ENCODE peak calls at places on chromosomes 16 and 17, in eight cellular contexts. One of them, this sample, is unnamed.

GRCh38 chr17:35536664-35537160 is 766 bp downstream of the SLFN12L start:
- DNase-seq in nephron progenitor cell: no peak
- DNase-seq in testis: no peak
- DNase-seq in cardiac septum: no peak
- DNase-seq in foreskin melanocyte: no peak
- DNase-seq in activated CD8-positive, alpha-beta T cell treated with anti-CD3 and anti-CD28 coated beads, Interleukin-2, amount 10 ng/mL, durations not matched to agents 7 days and 5 days: peak
- DNase-seq in Peyer's patch: no peak
- DNase-seq in HTR-8/SVneo: no peak
- DNase-seq in this sample: no peak

GRCh38 chr16:53837421-53837820 is 133.5 kb downstream of the FTO start:
- DNase-seq in nephron progenitor cell: no peak
- DNase-seq in testis: no peak
- DNase-seq in cardiac septum: no peak
- DNase-seq in foreskin melanocyte: no peak
- DNase-seq in activated CD8-positive, alpha-beta T cell treated with anti-CD3 and anti-CD28 coated beads, Interleukin-2, amount 10 ng/mL, durations not matched to agents 7 days and 5 days: no peak
- DNase-seq in Peyer's patch: no peak
- DNase-seq in HTR-8/SVneo: no peak
- DNase-seq in this sample: no peak

GRCh38 chr17:61833536-61834203 is 29.7 kb downstream of the BRIP1 start:
- DNase-seq in nephron progenitor cell: no peak
- DNase-seq in testis: no peak
- DNase-seq in cardiac septum: no peak
- DNase-seq in foreskin melanocyte: peak
- DNase-seq in activated CD8-positive, alpha-beta T cell treated with anti-CD3 and anti-CD28 coated beads, Interleukin-2, amount 10 ng/mL, durations not matched to agents 7 days and 5 days: no peak
- DNase-seq in Peyer's patch: no peak
- DNase-seq in HTR-8/SVneo: peak
- DNase-seq in this sample: no peak

GRCh38 chr16:57069053-57069452 is 23.3 kb upstream of the CPNE2 start:
- DNase-seq in nephron progenitor cell: no peak
- DNase-seq in testis: no peak
- DNase-seq in cardiac septum: no peak
- DNase-seq in foreskin melanocyte: no peak
- DNase-seq in activated CD8-positive, alpha-beta T cell treated with anti-CD3 and anti-CD28 coated beads, Interleukin-2, amount 10 ng/mL, durations not matched to agents 7 days and 5 days: no peak
- DNase-seq in Peyer's patch: no peak
- DNase-seq in HTR-8/SVneo: no peak
- DNase-seq in this sample: no peak

GRCh38 chr17:82320140-82320840 is 2.9 kb upstream of the CD7 start:
- DNase-seq in nephron progenitor cell: no peak
- DNase-seq in testis: no peak
- DNase-seq in cardiac septum: no peak
- DNase-seq in foreskin melanocyte: no peak
- DNase-seq in activated CD8-positive, alpha-beta T cell treated with anti-CD3 and anti-CD28 coated beads, Interleukin-2, amount 10 ng/mL, durations not matched to agents 7 days and 5 days: no peak
- DNase-seq in Peyer's patch: no peak
- DNase-seq in HTR-8/SVneo: no peak
- DNase-seq in this sample: no peak

GRCh38 chr17:6969323-6969726 is 26.5 kb upstream of the ALOX12 start:
- DNase-seq in nephron progenitor cell: no peak
- DNase-seq in testis: no peak
- DNase-seq in cardiac septum: no peak
- DNase-seq in foreskin melanocyte: no peak
- DNase-seq in activated CD8-positive, alpha-beta T cell treated with anti-CD3 and anti-CD28 coated beads, Interleukin-2, amount 10 ng/mL, durations not matched to agents 7 days and 5 days: no peak
- DNase-seq in Peyer's patch: no peak
- DNase-seq in HTR-8/SVneo: no peak
- DNase-seq in this sample: no peak

GRCh38 chr16:10787304-10787703 is 31.3 kb downstream of the TVP23A start:
- DNase-seq in nephron progenitor cell: no peak
- DNase-seq in testis: no peak
- DNase-seq in cardiac septum: no peak
- DNase-seq in foreskin melanocyte: no peak
- DNase-seq in activated CD8-positive, alpha-beta T cell treated with anti-CD3 and anti-CD28 coated beads, Interleukin-2, amount 10 ng/mL, durations not matched to agents 7 days and 5 days: no peak
- DNase-seq in Peyer's patch: no peak
- DNase-seq in HTR-8/SVneo: no peak
- DNase-seq in this sample: no peak

GRCh38 chr16:48592839-48593429 is 17.0 kb downstream of the N4BP1 start:
- DNase-seq in nephron progenitor cell: no peak
- DNase-seq in testis: no peak
- DNase-seq in cardiac septum: no peak
- DNase-seq in foreskin melanocyte: peak
- DNase-seq in activated CD8-positive, alpha-beta T cell treated with anti-CD3 and anti-CD28 coated beads, Interleukin-2, amount 10 ng/mL, durations not matched to agents 7 days and 5 days: no peak
- DNase-seq in Peyer's patch: no peak
- DNase-seq in HTR-8/SVneo: no peak
- DNase-seq in this sample: no peak

GRCh38 chr17:29569245-29569950 is 897 bp downstream of the TP53I13 start:
- DNase-seq in nephron progenitor cell: peak
- DNase-seq in testis: no peak
- DNase-seq in cardiac septum: no peak
- DNase-seq in foreskin melanocyte: no peak
- DNase-seq in activated CD8-positive, alpha-beta T cell treated with anti-CD3 and anti-CD28 coated beads, Interleukin-2, amount 10 ng/mL, durations not matched to agents 7 days and 5 days: no peak
- DNase-seq in Peyer's patch: peak
- DNase-seq in HTR-8/SVneo: no peak
- DNase-seq in this sample: peak

GRCh38 chr16:72666267-72666666 is 381.7 kb downstream of the ZFHX3 start:
- DNase-seq in nephron progenitor cell: no peak
- DNase-seq in testis: no peak
- DNase-seq in cardiac septum: no peak
- DNase-seq in foreskin melanocyte: no peak
- DNase-seq in activated CD8-positive, alpha-beta T cell treated with anti-CD3 and anti-CD28 coated beads, Interleukin-2, amount 10 ng/mL, durations not matched to agents 7 days and 5 days: no peak
- DNase-seq in Peyer's patch: no peak
- DNase-seq in HTR-8/SVneo: no peak
- DNase-seq in this sample: no peak

GRCh38 chr17:38800237-38800760 is 943 bp upstream of the PIP4K2B start:
- DNase-seq in nephron progenitor cell: no peak
- DNase-seq in testis: no peak
- DNase-seq in cardiac septum: no peak
- DNase-seq in foreskin melanocyte: no peak
- DNase-seq in activated CD8-positive, alpha-beta T cell treated with anti-CD3 and anti-CD28 coated beads, Interleukin-2, amount 10 ng/mL, durations not matched to agents 7 days and 5 days: no peak
- DNase-seq in Peyer's patch: no peak
- DNase-seq in HTR-8/SVneo: no peak
- DNase-seq in this sample: no peak

GRCh38 chr17:29010586-29010985 is 4.8 kb upstream of the SEZ6 start:
- DNase-seq in nephron progenitor cell: no peak
- DNase-seq in testis: no peak
- DNase-seq in cardiac septum: no peak
- DNase-seq in foreskin melanocyte: no peak
- DNase-seq in activated CD8-positive, alpha-beta T cell treated with anti-CD3 and anti-CD28 coated beads, Interleukin-2, amount 10 ng/mL, durations not matched to agents 7 days and 5 days: no peak
- DNase-seq in Peyer's patch: no peak
- DNase-seq in HTR-8/SVneo: no peak
- DNase-seq in this sample: no peak

GRCh38 chr17:30415491-30415890 is 36.8 kb downstream of the CPD start:
- DNase-seq in nephron progenitor cell: no peak
- DNase-seq in testis: no peak
- DNase-seq in cardiac septum: no peak
- DNase-seq in foreskin melanocyte: no peak
- DNase-seq in activated CD8-positive, alpha-beta T cell treated with anti-CD3 and anti-CD28 coated beads, Interleukin-2, amount 10 ng/mL, durations not matched to agents 7 days and 5 days: no peak
- DNase-seq in Peyer's patch: no peak
- DNase-seq in HTR-8/SVneo: no peak
- DNase-seq in this sample: no peak

GRCh38 chr17:74807925-74808324 is 31.8 kb upstream of the NAT9 start:
- DNase-seq in nephron progenitor cell: no peak
- DNase-seq in testis: no peak
- DNase-seq in cardiac septum: no peak
- DNase-seq in foreskin melanocyte: no peak
- DNase-seq in activated CD8-positive, alpha-beta T cell treated with anti-CD3 and anti-CD28 coated beads, Interleukin-2, amount 10 ng/mL, durations not matched to agents 7 days and 5 days: no peak
- DNase-seq in Peyer's patch: no peak
- DNase-seq in HTR-8/SVneo: no peak
- DNase-seq in this sample: no peak

GRCh38 chr16:89051521-89052166 is 42.0 kb upstream of the ACSF3 start:
- DNase-seq in nephron progenitor cell: peak
- DNase-seq in testis: no peak
- DNase-seq in cardiac septum: no peak
- DNase-seq in foreskin melanocyte: no peak
- DNase-seq in activated CD8-positive, alpha-beta T cell treated with anti-CD3 and anti-CD28 coated beads, Interleukin-2, amount 10 ng/mL, durations not matched to agents 7 days and 5 days: no peak
- DNase-seq in Peyer's patch: no peak
- DNase-seq in HTR-8/SVneo: no peak
- DNase-seq in this sample: no peak

GRCh38 chr16:86519649-86520316 is 9.5 kb downstream of the FOXF1 start:
- DNase-seq in nephron progenitor cell: peak
- DNase-seq in testis: peak
- DNase-seq in cardiac septum: no peak
- DNase-seq in foreskin melanocyte: peak
- DNase-seq in activated CD8-positive, alpha-beta T cell treated with anti-CD3 and anti-CD28 coated beads, Interleukin-2, amount 10 ng/mL, durations not matched to agents 7 days and 5 days: peak
- DNase-seq in Peyer's patch: peak
- DNase-seq in HTR-8/SVneo: peak
- DNase-seq in this sample: no peak

GRCh38 chr17:59829217-59830006 is 63.3 kb downstream of the TUBD1 start:
- DNase-seq in nephron progenitor cell: no peak
- DNase-seq in testis: no peak
- DNase-seq in cardiac septum: no peak
- DNase-seq in foreskin melanocyte: peak
- DNase-seq in activated CD8-positive, alpha-beta T cell treated with anti-CD3 and anti-CD28 coated beads, Interleukin-2, amount 10 ng/mL, durations not matched to agents 7 days and 5 days: peak
- DNase-seq in Peyer's patch: peak
- DNase-seq in HTR-8/SVneo: peak
- DNase-seq in this sample: no peak

GRCh38 chr16:11916524-11917285 is 949 bp upstream of the GSPT1 start:
- DNase-seq in nephron progenitor cell: no peak
- DNase-seq in testis: no peak
- DNase-seq in cardiac septum: no peak
- DNase-seq in foreskin melanocyte: no peak
- DNase-seq in activated CD8-positive, alpha-beta T cell treated with anti-CD3 and anti-CD28 coated beads, Interleukin-2, amount 10 ng/mL, durations not matched to agents 7 days and 5 days: no peak
- DNase-seq in Peyer's patch: peak
- DNase-seq in HTR-8/SVneo: peak
- DNase-seq in this sample: peak

GRCh38 chr16:24839347-24839972 is 6.3 kb upstream of the SLC5A11 start:
- DNase-seq in nephron progenitor cell: no peak
- DNase-seq in testis: no peak
- DNase-seq in cardiac septum: no peak
- DNase-seq in foreskin melanocyte: no peak
- DNase-seq in activated CD8-positive, alpha-beta T cell treated with anti-CD3 and anti-CD28 coated beads, Interleukin-2, amount 10 ng/mL, durations not matched to agents 7 days and 5 days: no peak
- DNase-seq in Peyer's patch: no peak
- DNase-seq in HTR-8/SVneo: no peak
- DNase-seq in this sample: no peak

GRCh38 chr17:49076575-49077384 is 55.8 kb upstream of the B4GALNT2 start:
- DNase-seq in nephron progenitor cell: no peak
- DNase-seq in testis: no peak
- DNase-seq in cardiac septum: no peak
- DNase-seq in foreskin melanocyte: no peak
- DNase-seq in activated CD8-positive, alpha-beta T cell treated with anti-CD3 and anti-CD28 coated beads, Interleukin-2, amount 10 ng/mL, durations not matched to agents 7 days and 5 days: no peak
- DNase-seq in Peyer's patch: no peak
- DNase-seq in HTR-8/SVneo: peak
- DNase-seq in this sample: no peak

GRCh38 chr17:17693955-17694228 is 12.6 kb downstream of the RAI1 start:
- DNase-seq in nephron progenitor cell: no peak
- DNase-seq in testis: no peak
- DNase-seq in cardiac septum: no peak
- DNase-seq in foreskin melanocyte: no peak
- DNase-seq in activated CD8-positive, alpha-beta T cell treated with anti-CD3 and anti-CD28 coated beads, Interleukin-2, amount 10 ng/mL, durations not matched to agents 7 days and 5 days: no peak
- DNase-seq in Peyer's patch: no peak
- DNase-seq in HTR-8/SVneo: no peak
- DNase-seq in this sample: no peak

GRCh38 chr16:10405386-10405939 is 19.6 kb downstream of the ATF7IP2 start:
- DNase-seq in nephron progenitor cell: no peak
- DNase-seq in testis: peak
- DNase-seq in cardiac septum: no peak
- DNase-seq in foreskin melanocyte: no peak
- DNase-seq in activated CD8-positive, alpha-beta T cell treated with anti-CD3 and anti-CD28 coated beads, Interleukin-2, amount 10 ng/mL, durations not matched to agents 7 days and 5 days: no peak
- DNase-seq in Peyer's patch: no peak
- DNase-seq in HTR-8/SVneo: no peak
- DNase-seq in this sample: no peak

GRCh38 chr17:12230411-12230810 is 209.7 kb downstream of the MAP2K4 start:
- DNase-seq in nephron progenitor cell: no peak
- DNase-seq in testis: no peak
- DNase-seq in cardiac septum: no peak
- DNase-seq in foreskin melanocyte: no peak
- DNase-seq in activated CD8-positive, alpha-beta T cell treated with anti-CD3 and anti-CD28 coated beads, Interleukin-2, amount 10 ng/mL, durations not matched to agents 7 days and 5 days: no peak
- DNase-seq in Peyer's patch: no peak
- DNase-seq in HTR-8/SVneo: no peak
- DNase-seq in this sample: no peak

GRCh38 chr17:7717756-7718350 is 309 bp downstream of the DNAH2 start:
- DNase-seq in nephron progenitor cell: no peak
- DNase-seq in testis: no peak
- DNase-seq in cardiac septum: no peak
- DNase-seq in foreskin melanocyte: no peak
- DNase-seq in activated CD8-positive, alpha-beta T cell treated with anti-CD3 and anti-CD28 coated beads, Interleukin-2, amount 10 ng/mL, durations not matched to agents 7 days and 5 days: peak
- DNase-seq in Peyer's patch: no peak
- DNase-seq in HTR-8/SVneo: no peak
- DNase-seq in this sample: no peak

GRCh38 chr17:7081341-7082062 is 1.5 kb upstream of the CLEC10A start:
- DNase-seq in nephron progenitor cell: no peak
- DNase-seq in testis: no peak
- DNase-seq in cardiac septum: peak
- DNase-seq in foreskin melanocyte: no peak
- DNase-seq in activated CD8-positive, alpha-beta T cell treated with anti-CD3 and anti-CD28 coated beads, Interleukin-2, amount 10 ng/mL, durations not matched to agents 7 days and 5 days: peak
- DNase-seq in Peyer's patch: peak
- DNase-seq in HTR-8/SVneo: no peak
- DNase-seq in this sample: no peak

GRCh38 chr17:57110152-57110542 is 25.1 kb downstream of the AKAP1 start:
- DNase-seq in nephron progenitor cell: no peak
- DNase-seq in testis: peak
- DNase-seq in cardiac septum: no peak
- DNase-seq in foreskin melanocyte: no peak
- DNase-seq in activated CD8-positive, alpha-beta T cell treated with anti-CD3 and anti-CD28 coated beads, Interleukin-2, amount 10 ng/mL, durations not matched to agents 7 days and 5 days: no peak
- DNase-seq in Peyer's patch: no peak
- DNase-seq in HTR-8/SVneo: no peak
- DNase-seq in this sample: no peak

GRCh38 chr17:57597531-57598453 is 147.3 kb downstream of the CCDC182 start:
- DNase-seq in nephron progenitor cell: peak
- DNase-seq in testis: peak
- DNase-seq in cardiac septum: no peak
- DNase-seq in foreskin melanocyte: peak
- DNase-seq in activated CD8-positive, alpha-beta T cell treated with anti-CD3 and anti-CD28 coated beads, Interleukin-2, amount 10 ng/mL, durations not matched to agents 7 days and 5 days: peak
- DNase-seq in Peyer's patch: peak
- DNase-seq in HTR-8/SVneo: peak
- DNase-seq in this sample: peak

GRCh38 chr16:22721497-22722100 is 92.4 kb upstream of the HS3ST2 start:
- DNase-seq in nephron progenitor cell: no peak
- DNase-seq in testis: no peak
- DNase-seq in cardiac septum: no peak
- DNase-seq in foreskin melanocyte: no peak
- DNase-seq in activated CD8-positive, alpha-beta T cell treated with anti-CD3 and anti-CD28 coated beads, Interleukin-2, amount 10 ng/mL, durations not matched to agents 7 days and 5 days: no peak
- DNase-seq in Peyer's patch: no peak
- DNase-seq in HTR-8/SVneo: no peak
- DNase-seq in this sample: no peak

This sample was measured in lung.